ENCODE peak calls at places on chromosome 20, in five cellular contexts. P is cardiac muscle cell, R is kidney, G is GM20000, I is GM13977. M is an unnamed sample.

GRCh38 chr20:9068896-9069663 is at the start of gene PLCB4:
- DNase-seq in P (peak; percentile 34), R (peak; percentile 79), G (no peak), I (no peak), M (peak; percentile 45)

GRCh38 chr20:33811763-33812672 is 870 bp downstream of the CHMP4B start:
- DNase-seq in P (peak; percentile 78), R (no peak), G (peak; percentile 51), I (no peak), M (no peak)

GRCh38 chr20:25380945-25381614 is 9.6 kb downstream of the ABHD12 start:
- DNase-seq in P (no peak), R (no peak), G (no peak), I (no peak), M (no peak)

GRCh38 chr20:14997791-14998190 is 660.4 kb upstream of the FLRT3 start:
- DNase-seq in P (peak; percentile 17), R (no peak), G (no peak), I (no peak), M (no peak)

GRCh38 chr20:41173791-41174341 is 36.5 kb downstream of the PLCG1 start:
- DNase-seq in P (no peak), R (peak; percentile 76), G (no peak), I (no peak), M (no peak)

GRCh38 chr20:6613280-6613861 is 154.1 kb upstream of the BMP2 start:
- DNase-seq in P (no peak), R (no peak), G (no peak), I (no peak), M (no peak)

GRCh38 chr20:37521091-37521771 is at the start of gene NNAT:
- DNase-seq in P (peak; percentile 17), R (no peak), G (no peak), I (no peak), M (peak; percentile 61)

GRCh38 chr20:26167499-26167898 is 470.8 kb upstream of the ZNF337 start:
- DNase-seq in P (peak; percentile 52), R (no peak), G (no peak), I (no peak), M (no peak)

GRCh38 chr20:1391640-1392442 is 1.0 kb downstream of the FKBP1A start:
- DNase-seq in P (peak; percentile 69), R (no peak), G (no peak), I (no peak), M (no peak)

GRCh38 chr20:4233520-4233919 is 218.2 kb upstream of the RNF24 start:
- DNase-seq in P (no peak), R (no peak), G (no peak), I (no peak), M (no peak)
- TF ChIP-seq CTCF in P (peak; percentile 38), R (no peak), G (no peak), I (peak; percentile 33), M (no peak)

GRCh38 chr20:21801193-21801592 is 95.7 kb downstream of the PAX1 start:
- DNase-seq in P (no peak), R (no peak), G (no peak), I (no peak), M (no peak)

GRCh38 chr20:21798384-21798783 is 92.9 kb downstream of the PAX1 start:
- DNase-seq in P (no peak), R (no peak), G (no peak), I (no peak), M (no peak)

GRCh38 chr20:21796059-21796458 is 90.6 kb downstream of the PAX1 start:
- DNase-seq in P (no peak), R (no peak), G (no peak), I (no peak), M (no peak)
- TF ChIP-seq CTCF in P (no peak), R (no peak), G (no peak), I (peak; percentile 26), M (peak; percentile 30)

DNA sequence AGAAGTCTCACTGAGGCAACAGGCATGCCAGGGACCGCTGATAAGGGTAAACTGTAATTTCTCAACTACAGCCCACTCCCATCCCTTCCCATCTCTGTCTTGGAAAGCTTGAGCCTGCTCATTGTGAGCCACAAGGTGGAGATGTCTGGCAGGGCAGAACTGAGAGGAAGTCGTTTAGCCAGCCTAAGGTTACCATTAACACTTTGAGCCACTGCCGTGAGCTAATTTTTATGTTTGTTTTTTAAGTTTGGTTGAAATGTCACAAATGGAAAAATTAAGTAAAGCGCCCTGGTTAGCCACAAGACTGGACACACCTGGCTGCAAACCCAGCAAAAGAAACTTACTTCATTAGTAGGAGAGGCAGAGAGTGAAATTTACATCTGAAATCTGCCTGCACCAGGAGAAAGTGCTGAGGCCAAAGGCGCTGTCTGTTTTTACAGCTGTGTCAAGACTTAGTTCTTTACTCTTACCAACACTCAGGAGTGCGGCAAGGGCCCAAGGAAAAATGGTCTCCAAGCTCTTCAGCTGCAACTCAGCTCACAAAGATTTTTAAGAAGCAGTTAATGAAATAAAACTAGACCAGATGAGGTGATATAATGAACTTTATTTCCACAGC is 50.0 kb upstream of the FAM83C start:
- DNase-seq in P (peak; percentile 56), R (no peak), G (no peak), I (no peak), M (no peak)
- TF ChIP-seq CTCF in P (peak; percentile 68), R (peak; percentile 13), G (no peak), I (peak; percentile 44), M (peak; percentile 16)

DNA sequence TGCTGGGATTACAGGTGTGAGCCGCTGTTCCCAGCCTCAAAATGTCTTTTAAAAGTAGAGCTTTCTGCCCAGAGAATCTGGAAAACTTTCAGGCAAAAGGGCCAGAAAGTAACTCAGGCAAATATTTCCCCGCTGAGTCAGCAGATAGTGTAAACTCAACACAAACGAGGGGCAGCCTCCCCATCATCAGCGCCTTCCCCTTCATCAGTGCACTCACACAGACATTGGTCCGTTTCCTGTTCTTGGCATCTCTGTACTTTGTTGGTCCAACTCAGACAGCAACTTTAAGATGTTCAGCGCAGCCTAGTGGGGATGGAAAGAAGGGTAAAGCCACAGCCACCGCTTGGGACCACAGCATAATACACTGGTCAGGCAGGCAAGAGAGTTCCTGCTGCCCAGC is 69.5 kb downstream of the CSE1L start:
- DNase-seq in P (peak; percentile 71), R (no peak), G (no peak), I (no peak), M (no peak)
- TF ChIP-seq CTCF in P (no peak), R (no peak), G (no peak), I (no peak), M (no peak)

GRCh38 chr20:43711098-43711654 is 15.6 kb downstream of the GTSF1L start:
- DNase-seq in P (no peak), R (no peak), G (no peak), I (peak; percentile 25), M (no peak)
- TF ChIP-seq CTCF in P (no peak), R (no peak), G (no peak), I (no peak), M (no peak)